ENCODE peak calls at places on chromosomes 3 and 15, in six cellular contexts. I is NCI-H526 treated with DMSO at 0.1 percent for 48 hours, N is breast epithelium, H is AG08396, A is NCI-H1694, Z is activated B cell treated with CpG ODN at 0.5 μM for 24 hours. E is an unnamed sample.

GRCh38 chr15:85782112-85782511 is 12.6 kb downstream of the KLHL25 start:
- DNase-seq in I (no peak), N (no peak), H (no peak), A (no peak), Z (no peak), E (no peak)

GRCh38 chr3:126540946-126541627 is 17.1 kb downstream of the CHST13 start:
- DNase-seq in I (no peak), N (peak; percentile 24), H (no peak), A (no peak), Z (no peak), E (peak; percentile 40)

GRCh38 chr3:8962226-8962861 is 928 bp downstream of the RAD18 start:
- DNase-seq in I (no peak), N (no peak), H (no peak), A (no peak), Z (no peak), E (no peak)

GRCh38 chr3:142863965-142864924 is 24.6 kb downstream of the PCOLCE2 start:
- DNase-seq in I (no peak), N (no peak), H (no peak), A (peak; percentile 38), Z (no peak), E (no peak)

GRCh38 chr3:35849963-35850362 is 210.6 kb downstream of the ARPP21 start:
- DNase-seq in I (no peak), N (no peak), H (no peak), A (no peak), Z (no peak), E (no peak)

GRCh38 chr3:57692404-57693191 is at the start of gene DENND6A:
- DNase-seq in I (peak; percentile 53), N (peak; percentile 96), H (peak; percentile 99), A (peak; percentile 62), Z (peak; percentile 95), E (peak; percentile 96)

GRCh38 chr3:193556841-193557240 is 2.1 kb upstream of the ATP13A4 start:
- DNase-seq in I (no peak), N (no peak), H (no peak), A (no peak), Z (no peak), E (no peak)

GRCh38 chr3:169344465-169344864 is 319.0 kb downstream of the MECOM start:
- DNase-seq in I (no peak), N (no peak), H (no peak), A (no peak), Z (no peak), E (no peak)

GRCh38 chr3:182308328-182308727 is 485.0 kb upstream of the ATP11B start:
- DNase-seq in I (peak; percentile 45), N (no peak), H (no peak), A (no peak), Z (no peak), E (no peak)

GRCh38 chr15:50996641-50997040 is 88.2 kb downstream of the AP4E1 start:
- DNase-seq in I (no peak), N (no peak), H (peak; percentile 22), A (no peak), Z (no peak), E (no peak)

GRCh38 chr15:100842756-100843730 is 36.6 kb upstream of the ALDH1A3 start:
- DNase-seq in I (no peak), N (no peak), H (peak; percentile 73), A (no peak), Z (no peak), E (no peak)

GRCh38 chr15:90035095-90035834 is 34.1 kb downstream of the ZNF710 start:
- DNase-seq in I (peak; percentile 72), N (no peak), H (no peak), A (no peak), Z (no peak), E (no peak)

GRCh38 chr3:9194509-9195184 is 54.8 kb downstream of the SRGAP3 start:
- DNase-seq in I (peak; percentile 38), N (no peak), H (no peak), A (no peak), Z (no peak), E (no peak)

GRCh38 chr15:97995192-97995591 is 34.7 kb downstream of the ARRDC4 start:
- DNase-seq in I (no peak), N (no peak), H (no peak), A (no peak), Z (no peak), E (no peak)

GRCh38 chr3:127107002-127107401 is 85.9 kb upstream of the PRR23E start:
- DNase-seq in I (no peak), N (no peak), H (no peak), A (no peak), Z (no peak), E (no peak)

GRCh38 chr3:80492162-80492561 is 724.4 kb upstream of the ROBO1 start:
- DNase-seq in I (no peak), N (no peak), H (no peak), A (no peak), Z (no peak), E (no peak)

GRCh38 chr3:33799202-33799551 is 747 bp downstream of the PDCD6IP start:
- DNase-seq in I (no peak), N (no peak), H (no peak), A (no peak), Z (no peak), E (no peak)

GRCh38 chr3:39376929-39377634 is 6.1 kb upstream of the SLC25A38 start:
- DNase-seq in I (no peak), N (no peak), H (no peak), A (no peak), Z (no peak), E (no peak)

GRCh38 chr3:12143949-12144504 is 14.7 kb downstream of the TIMP4 start:
- DNase-seq in I (no peak), N (no peak), H (peak; percentile 65), A (no peak), Z (no peak), E (no peak)

GRCh38 chr3:135329479-135329878 is 534.4 kb downstream of the EPHB1 start:
- DNase-seq in I (no peak), N (no peak), H (no peak), A (no peak), Z (no peak), E (no peak)

GRCh38 chr15:84953136-84953535 is 28.5 kb upstream of the PDE8A start:
- DNase-seq in I (no peak), N (no peak), H (no peak), A (no peak), Z (no peak), E (no peak)

GRCh38 chr15:78909791-78910228 is 35.0 kb downstream of the CTSH start:
- DNase-seq in I (peak; percentile 23), N (no peak), H (no peak), A (peak; percentile 46), Z (no peak), E (no peak)

GRCh38 chr15:66850078-66850991 is 148.3 kb downstream of the SMAD6 start:
- DNase-seq in I (no peak), N (no peak), H (no peak), A (no peak), Z (no peak), E (no peak)

GRCh38 chr15:90871716-90872480 is 3.5 kb downstream of the FURIN start:
- DNase-seq in I (no peak), N (no peak), H (peak; percentile 55), A (no peak), Z (no peak), E (peak; percentile 72)

GRCh38 chr3:115469649-115470048 is 153.7 kb upstream of the GAP43 start:
- DNase-seq in I (no peak), N (no peak), H (no peak), A (no peak), Z (no peak), E (no peak)

GRCh38 chr15:52780172-52780980 is 9.8 kb downstream of the ONECUT1 start:
- DNase-seq in I (peak; percentile 34), N (no peak), H (peak; percentile 72), A (peak; percentile 61), Z (peak; percentile 55), E (no peak)

GRCh38 chr3:150202696-150203095 is 205.4 kb upstream of the TSC22D2 start:
- DNase-seq in I (no peak), N (no peak), H (no peak), A (no peak), Z (no peak), E (no peak)

GRCh38 chr3:14947105-14947885 is at the start of gene NR2C2:
- DNase-seq in I (peak; percentile 74), N (peak; percentile 82), H (peak; percentile 93), A (no peak), Z (peak; percentile 88), E (peak; percentile 83)

E was measured in type B pancreatic cell.